ENCODE peak calls at places on chromosomes 13 and 19, in five cellular contexts. Y is GM03348, R is Calu3, V is MV-4-11, K is NCI-H1436. F is an unnamed sample.

GRCh38 chr19:22256856-22257255 is 29.4 kb upstream of the ZNF729 start:
- DNase-seq in Y (no peak), K (no peak), V (no peak), R (no peak), F (no peak)

GRCh38 chr13:59906413-59907027 is 257.2 kb downstream of the DIAPH3 start:
- DNase-seq in R (peak; percentile 2), V (peak; percentile 1), K (no peak), Y (peak; percentile 60), F (no peak)

GRCh38 chr13:100195568-100195967 is 106.7 kb downstream of the PCCA start:
- DNase-seq in K (no peak), V (no peak), R (no peak), Y (no peak), F (no peak)

GRCh38 chr13:46535822-46536221 is 17.1 kb upstream of the LRCH1 start:
- DNase-seq in Y (no peak), V (peak; percentile 23), R (no peak), K (no peak), F (no peak)

GRCh38 chr19:35986664-35987570 is 8.1 kb upstream of the SDHAF1 start:
- DNase-seq in V (peak; percentile 80), R (peak; percentile 49), Y (peak; percentile 33), K (peak; percentile 25), F (no peak)

GRCh38 chr19:49570997-49571676 is 9.2 kb downstream of the NOSIP start:
- DNase-seq in R (no peak), Y (no peak), K (no peak), V (peak; percentile 60), F (no peak)

GRCh38 chr13:76516013-76516412 is 370.2 kb downstream of the KCTD12 start:
- DNase-seq in V (no peak), Y (peak; percentile 66), R (peak; percentile 3), K (no peak), F (no peak)

GRCh38 chr19:30226464-30227070 is 145.6 kb upstream of the ZNF536 start:
- DNase-seq in Y (peak; percentile 67), K (no peak), R (no peak), V (no peak), F (no peak)

GRCh38 chr19:19900124-19900523 is 622 bp upstream of the ZNF93 start:
- DNase-seq in K (no peak), R (peak; percentile 6), Y (peak; percentile 69), V (peak; percentile 90), F (no peak)

GRCh38 chr13:81957121-81957520 is 1616.2 kb upstream of the SPRY2 start:
- DNase-seq in R (no peak), V (no peak), K (no peak), Y (no peak), F (no peak)

GRCh38 chr13:35891486-35891885 is 239.7 kb downstream of the DCLK1 start:
- DNase-seq in R (no peak), Y (no peak), K (no peak), V (no peak), F (no peak)

GRCh38 chr13:98524793-98525192 is 52.1 kb downstream of the STK24 start:
- DNase-seq in R (no peak), Y (no peak), V (no peak), K (no peak), F (no peak)

GRCh38 chr19:4310247-4311121 is 6.1 kb downstream of the FSD1 start:
- DNase-seq in V (no peak), R (no peak), K (no peak), Y (no peak), F (no peak)

GRCh38 chr13:99415014-99415650 is 86.1 kb upstream of the TM9SF2 start:
- DNase-seq in K (no peak), V (peak; percentile 20), R (no peak), Y (no peak), F (no peak)

GRCh38 chr19:58334691-58335249 is 8.0 kb downstream of the ZSCAN22 start:
- DNase-seq in R (no peak), Y (no peak), K (no peak), V (no peak), F (no peak)

GRCh38 chr19:40321076-40321475 is 27.1 kb downstream of the C19orf47 start:
- DNase-seq in K (no peak), Y (no peak), R (no peak), V (no peak), F (no peak)

GRCh38 chr19:42175952-42176648 is 41.4 kb downstream of the DEDD2 start:
- DNase-seq in Y (peak; percentile 58), K (no peak), R (no peak), V (no peak), F (no peak)

GRCh38 chr13:25468330-25469178 is 96.8 kb downstream of the ATP8A2 start:
- DNase-seq in V (no peak), K (peak; percentile 40), R (no peak), Y (peak; percentile 37), F (peak; percentile 29)

GRCh38 chr13:67509039-67509438 is 278.9 kb upstream of the PCDH9 start:
- DNase-seq in K (no peak), Y (no peak), V (no peak), R (no peak), F (no peak)

GRCh38 chr13:66849706-66850105 is 380.4 kb downstream of the PCDH9 start:
- DNase-seq in V (no peak), R (no peak), Y (no peak), K (no peak), F (no peak)

GRCh38 chr13:23876265-23876664 is 12.9 kb downstream of the MIPEP start:
- DNase-seq in V (peak; percentile 12), K (no peak), Y (peak; percentile 24), R (no peak), F (no peak)

F was measured in GM12891.